ENCODE peak calls at places on chromosomes 16 and 17, in nine cellular contexts. Z is epithelial cell of esophagus; A is stimulated activated CD4-positive, alpha-beta T cell treated with anti-CD3 and anti-CD28 coated beads, Interleukin-2, amount 100 ng/mL, for 24 hours; F is thoracic aorta; J is HTR-8/SVneo; R is fibroblast of lung; C is progenitor cell of endocrine pancreas; W is cerebellar nuclear complex; B is transverse colon. V is an unnamed sample.

GRCh38 chr16:89593841-89594240 is 18.3 kb downstream of the CPNE7 start:
- DNase-seq in C (no peak), J (no peak), F (no peak), B (no peak), R (no peak), A (no peak), W (no peak), Z (no peak), V (no peak)

GRCh38 chr17:43384476-43384862 is 14.3 kb upstream of the ARL4D start:
- DNase-seq in B (peak; percentile 64), W (no peak), A (no peak), C (no peak), R (no peak), F (no peak), Z (no peak), J (no peak), V (no peak)

GRCh38 chr16:53465606-53466290 is 31.5 kb downstream of the RBL2 start:
- DNase-seq in A (no peak), F (no peak), Z (peak; percentile 70), W (no peak), R (peak; percentile 82), B (no peak), C (no peak), J (peak; percentile 23), V (peak; percentile 85)

GRCh38 chr16:84040823-84041391 is 1.7 kb downstream of the SLC38A8 start:
- DNase-seq in Z (peak; percentile 32), A (no peak), J (no peak), W (no peak), B (no peak), R (peak; percentile 58), F (no peak), C (no peak), V (no peak)

GRCh38 chr16:26795184-26795583 is 271.5 kb upstream of the C16orf82 start:
- DNase-seq in R (no peak), J (no peak), A (peak; percentile 26), Z (no peak), W (no peak), F (no peak), B (no peak), C (no peak), V (no peak)

GRCh38 chr17:39782481-39782880 is 44.7 kb downstream of the GRB7 start:
- DNase-seq in B (no peak), C (no peak), R (peak; percentile 64), W (no peak), F (no peak), A (no peak), Z (peak; percentile 96), J (no peak), V (no peak)

GRCh38 chr17:3964203-3965122 is at the start of gene ATP2A3:
- DNase-seq in A (peak; percentile 72), B (peak; percentile 78), Z (no peak), R (no peak), J (peak; percentile 60), C (no peak), F (no peak), W (no peak), V (no peak)

GRCh38 chr16:81545470-81546175 is 101.0 kb downstream of the CMIP start:
- DNase-seq in R (no peak), Z (peak; percentile 56), W (no peak), C (no peak), B (no peak), J (no peak), F (no peak), A (no peak), V (no peak)

GRCh38 chr17:7576432-7576937 is 3.0 kb upstream of the CD68 start:
- DNase-seq in R (no peak), W (no peak), B (no peak), A (no peak), J (no peak), F (no peak), C (no peak), Z (no peak), V (no peak)

GRCh38 chr17:42050360-42051012 is at the start of gene C17orf113:
- DNase-seq in F (no peak), J (peak; percentile 81), A (peak; percentile 43), B (peak; percentile 61), W (no peak), C (peak; percentile 70), Z (peak; percentile 36), R (peak; percentile 13), V (peak; percentile 59)

GRCh38 chr16:73125860-73126259 is 77.9 kb upstream of the ZFHX3 start:
- DNase-seq in F (no peak), B (no peak), Z (peak; percentile 65), J (peak; percentile 25), C (no peak), W (no peak), R (peak; percentile 71), A (no peak), V (peak; percentile 56)

GRCh38 chr16:77211880-77212735 is 12.9 kb downstream of the SYCE1L start:
- DNase-seq in A (peak; percentile 70), F (no peak), W (no peak), R (peak; percentile 34), J (no peak), B (peak; percentile 73), Z (peak; percentile 56), C (peak; percentile 58), V (peak; percentile 65)

GRCh38 chr17:77571562-77571981 is 386.9 kb upstream of the TNRC6C start:
- DNase-seq in Z (no peak), B (no peak), R (peak; percentile 14), F (no peak), A (no peak), J (no peak), C (no peak), W (no peak), V (peak; percentile 23)

GRCh38 chr17:51372345-51373004 is 112.1 kb downstream of the UTP18 start:
- DNase-seq in W (no peak), R (peak; percentile 34), F (no peak), Z (peak; percentile 70), B (peak; percentile 13), J (peak; percentile 65), C (no peak), A (no peak), V (peak; percentile 81)

GRCh38 chr16:52318259-52319008 is 228.5 kb downstream of the TOX3 start:
- DNase-seq in Z (no peak), W (no peak), J (no peak), R (no peak), C (no peak), B (no peak), A (no peak), F (no peak), V (no peak)

GRCh38 chr17:50689251-50689650 is 18.5 kb downstream of the ANKRD40 start:
- DNase-seq in B (no peak), W (no peak), J (peak; percentile 69), R (peak; percentile 71), F (no peak), C (no peak), Z (no peak), A (no peak), V (no peak)

GRCh38 chr16:71927383-71927782 is 32.1 kb downstream of the IST1 start:
- DNase-seq in B (peak; percentile 81), J (peak; percentile 80), W (no peak), C (no peak), F (peak; percentile 33), Z (peak; percentile 76), R (peak; percentile 91), A (no peak), V (peak; percentile 97)

GRCh38 chr16:31451681-31452351 is 7.5 kb upstream of the ARMC5 start:
- DNase-seq in J (peak; percentile 60), R (peak; percentile 78), W (no peak), F (no peak), B (no peak), Z (peak; percentile 86), A (no peak), C (no peak), V (peak; percentile 71)

GRCh38 chr17:58176200-58176599 is 9.4 kb downstream of the OR4D2 start:
- DNase-seq in Z (peak; percentile 33), R (peak; percentile 10), F (no peak), A (no peak), W (no peak), C (no peak), B (no peak), J (no peak), V (peak; percentile 23)

GRCh38 chr17:57401556-57402488 is 145.5 kb downstream of the MSI2 start:
- DNase-seq in R (no peak), A (no peak), B (no peak), F (no peak), W (no peak), C (no peak), J (peak; percentile 46), Z (no peak), V (peak; percentile 20)

GRCh38 chr17:16197276-16197675 is 18.1 kb downstream of the NCOR1 start:
- DNase-seq in W (no peak), C (no peak), F (no peak), Z (no peak), J (no peak), B (no peak), R (no peak), A (no peak), V (peak; percentile 49)

GRCh38 chr16:69105501-69106361 is at the start of gene HAS3:
- DNase-seq in R (peak; percentile 65), C (peak; percentile 53), F (no peak), W (no peak), A (peak; percentile 42), Z (peak; percentile 87), J (peak; percentile 66), B (peak; percentile 75), V (peak; percentile 78)

GRCh38 chr17:36657763-36658490 is 56.5 kb downstream of the MRM1 start:
- DNase-seq in J (no peak), C (peak; percentile 21), Z (no peak), R (peak; percentile 12), B (peak; percentile 48), A (no peak), F (no peak), W (no peak), V (no peak)